ENCODE peak calls at places on chromosomes 11 and 22, in four cellular contexts. One of them, this sample, is unnamed.

GRCh38 chr11:111047376-111047775 is 198.1 kb upstream of the POU2AF2 start:
- DNase-seq in sigmoid colon: no peak
- DNase-seq in stimulated activated CD4-positive, alpha-beta T cell treated with anti-CD3 and anti-CD28 coated beads, Interleukin-2, amount 100 ng/mL, for 48 hours: no peak
- DNase-seq in HCEC 1CT: no peak
- DNase-seq in this sample: no peak

GRCh38 chr22:20532256-20532993 is 25.0 kb downstream of the MED15 start:
- DNase-seq in sigmoid colon: no peak
- DNase-seq in stimulated activated CD4-positive, alpha-beta T cell treated with anti-CD3 and anti-CD28 coated beads, Interleukin-2, amount 100 ng/mL, for 48 hours: no peak
- DNase-seq in HCEC 1CT: no peak
- DNase-seq in this sample: no peak

GRCh38 chr22:46125311-46125710 is 25.0 kb upstream of the PPARA start:
- DNase-seq in sigmoid colon: no peak
- DNase-seq in HCEC 1CT: no peak
- DNase-seq in stimulated activated CD4-positive, alpha-beta T cell treated with anti-CD3 and anti-CD28 coated beads, Interleukin-2, amount 100 ng/mL, for 48 hours: no peak
- DNase-seq in this sample: no peak

GRCh38 chr11:73141309-73142127 is 600 bp downstream of the FCHSD2 start:
- DNase-seq in sigmoid colon: peak
- DNase-seq in stimulated activated CD4-positive, alpha-beta T cell treated with anti-CD3 and anti-CD28 coated beads, Interleukin-2, amount 100 ng/mL, for 48 hours: peak
- DNase-seq in HCEC 1CT: peak
- DNase-seq in this sample: peak

GRCh38 chr11:68575025-68575665 is 109.2 kb upstream of the GAL start:
- DNase-seq in HCEC 1CT: no peak
- DNase-seq in stimulated activated CD4-positive, alpha-beta T cell treated with anti-CD3 and anti-CD28 coated beads, Interleukin-2, amount 100 ng/mL, for 48 hours: no peak
- DNase-seq in sigmoid colon: no peak
- DNase-seq in this sample: no peak

GRCh38 chr11:66417000-66417399 is 3.8 kb upstream of the NPAS4 start:
- DNase-seq in sigmoid colon: no peak
- DNase-seq in stimulated activated CD4-positive, alpha-beta T cell treated with anti-CD3 and anti-CD28 coated beads, Interleukin-2, amount 100 ng/mL, for 48 hours: peak
- DNase-seq in HCEC 1CT: no peak
- DNase-seq in this sample: no peak

GRCh38 chr11:18245396-18245795 is 3.1 kb downstream of the SAA2 start:
- DNase-seq in HCEC 1CT: peak
- DNase-seq in stimulated activated CD4-positive, alpha-beta T cell treated with anti-CD3 and anti-CD28 coated beads, Interleukin-2, amount 100 ng/mL, for 48 hours: no peak
- DNase-seq in sigmoid colon: no peak
- DNase-seq in this sample: no peak

GRCh38 chr11:33461726-33462125 is 204.5 kb downstream of the HIPK3 start:
- DNase-seq in stimulated activated CD4-positive, alpha-beta T cell treated with anti-CD3 and anti-CD28 coated beads, Interleukin-2, amount 100 ng/mL, for 48 hours: no peak
- DNase-seq in sigmoid colon: no peak
- DNase-seq in HCEC 1CT: no peak
- DNase-seq in this sample: no peak

GRCh38 chr11:36056160-36056751 is 112.4 kb downstream of the LDLRAD3 start:
- DNase-seq in stimulated activated CD4-positive, alpha-beta T cell treated with anti-CD3 and anti-CD28 coated beads, Interleukin-2, amount 100 ng/mL, for 48 hours: no peak
- DNase-seq in sigmoid colon: no peak
- DNase-seq in HCEC 1CT: peak
- DNase-seq in this sample: no peak

GRCh38 chr22:24503137-24503850 is 8.2 kb downstream of the UPB1 start:
- DNase-seq in stimulated activated CD4-positive, alpha-beta T cell treated with anti-CD3 and anti-CD28 coated beads, Interleukin-2, amount 100 ng/mL, for 48 hours: peak
- DNase-seq in sigmoid colon: no peak
- DNase-seq in HCEC 1CT: peak
- DNase-seq in this sample: peak

GRCh38 chr22:23692598-23693291 is 1.9 kb downstream of the RGL4 start:
- DNase-seq in stimulated activated CD4-positive, alpha-beta T cell treated with anti-CD3 and anti-CD28 coated beads, Interleukin-2, amount 100 ng/mL, for 48 hours: no peak
- DNase-seq in sigmoid colon: no peak
- DNase-seq in HCEC 1CT: no peak
- DNase-seq in this sample: no peak

GRCh38 chr11:88704505-88704904 is 361.3 kb downstream of the GRM5 start:
- DNase-seq in sigmoid colon: no peak
- DNase-seq in stimulated activated CD4-positive, alpha-beta T cell treated with anti-CD3 and anti-CD28 coated beads, Interleukin-2, amount 100 ng/mL, for 48 hours: no peak
- DNase-seq in HCEC 1CT: no peak
- DNase-seq in this sample: no peak

GRCh38 chr11:104531075-104531474 is 367.1 kb upstream of the PDGFD start:
- DNase-seq in stimulated activated CD4-positive, alpha-beta T cell treated with anti-CD3 and anti-CD28 coated beads, Interleukin-2, amount 100 ng/mL, for 48 hours: no peak
- DNase-seq in HCEC 1CT: peak
- DNase-seq in sigmoid colon: no peak
- DNase-seq in this sample: no peak

GRCh38 chr11:68692881-68693483 is 8.6 kb downstream of the GAL start:
- DNase-seq in sigmoid colon: peak
- DNase-seq in stimulated activated CD4-positive, alpha-beta T cell treated with anti-CD3 and anti-CD28 coated beads, Interleukin-2, amount 100 ng/mL, for 48 hours: no peak
- DNase-seq in HCEC 1CT: no peak
- DNase-seq in this sample: no peak

GRCh38 chr11:71580057-71581003 is 2.3 kb downstream of the KRTAP5-11 start:
- DNase-seq in HCEC 1CT: peak
- DNase-seq in sigmoid colon: peak
- DNase-seq in stimulated activated CD4-positive, alpha-beta T cell treated with anti-CD3 and anti-CD28 coated beads, Interleukin-2, amount 100 ng/mL, for 48 hours: no peak
- DNase-seq in this sample: no peak

GRCh38 chr11:12979928-12980689 is 29.0 kb upstream of the RASSF10 start:
- DNase-seq in HCEC 1CT: no peak
- DNase-seq in stimulated activated CD4-positive, alpha-beta T cell treated with anti-CD3 and anti-CD28 coated beads, Interleukin-2, amount 100 ng/mL, for 48 hours: no peak
- DNase-seq in sigmoid colon: no peak
- DNase-seq in this sample: no peak

GRCh38 chr11:6606471-6607189 is 3.1 kb downstream of the ILK start:
- DNase-seq in stimulated activated CD4-positive, alpha-beta T cell treated with anti-CD3 and anti-CD28 coated beads, Interleukin-2, amount 100 ng/mL, for 48 hours: peak
- DNase-seq in sigmoid colon: peak
- DNase-seq in HCEC 1CT: peak
- DNase-seq in this sample: peak

GRCh38 chr22:45999379-45999971 is 22.5 kb upstream of the WNT7B start:
- DNase-seq in stimulated activated CD4-positive, alpha-beta T cell treated with anti-CD3 and anti-CD28 coated beads, Interleukin-2, amount 100 ng/mL, for 48 hours: no peak
- DNase-seq in HCEC 1CT: no peak
- DNase-seq in sigmoid colon: peak
- DNase-seq in this sample: no peak

GRCh38 chr11:2207212-2207611 is 35.6 kb upstream of the TH start:
- DNase-seq in stimulated activated CD4-positive, alpha-beta T cell treated with anti-CD3 and anti-CD28 coated beads, Interleukin-2, amount 100 ng/mL, for 48 hours: no peak
- DNase-seq in HCEC 1CT: no peak
- DNase-seq in sigmoid colon: peak
- DNase-seq in this sample: no peak

GRCh38 chr11:23288001-23288783 is 427.9 kb upstream of the CCDC179 start:
- DNase-seq in HCEC 1CT: peak
- DNase-seq in stimulated activated CD4-positive, alpha-beta T cell treated with anti-CD3 and anti-CD28 coated beads, Interleukin-2, amount 100 ng/mL, for 48 hours: no peak
- DNase-seq in sigmoid colon: no peak
- DNase-seq in this sample: no peak

GRCh38 chr22:19055801-19056200 is 66.4 kb downstream of the DGCR2 start:
- DNase-seq in sigmoid colon: peak
- DNase-seq in HCEC 1CT: no peak
- DNase-seq in stimulated activated CD4-positive, alpha-beta T cell treated with anti-CD3 and anti-CD28 coated beads, Interleukin-2, amount 100 ng/mL, for 48 hours: no peak
- DNase-seq in this sample: no peak

GRCh38 chr22:38882480-38882879 is 10.5 kb upstream of the CBX6 start:
- DNase-seq in HCEC 1CT: no peak
- DNase-seq in sigmoid colon: no peak
- DNase-seq in stimulated activated CD4-positive, alpha-beta T cell treated with anti-CD3 and anti-CD28 coated beads, Interleukin-2, amount 100 ng/mL, for 48 hours: no peak
- DNase-seq in this sample: no peak

GRCh38 chr11:72814831-72815618 is 814 bp downstream of the ATG16L2 start:
- DNase-seq in stimulated activated CD4-positive, alpha-beta T cell treated with anti-CD3 and anti-CD28 coated beads, Interleukin-2, amount 100 ng/mL, for 48 hours: peak
- DNase-seq in sigmoid colon: no peak
- DNase-seq in HCEC 1CT: peak
- DNase-seq in this sample: no peak

This sample was measured in stimulated activated naive B cell treated with anti-CD40 and anti-IgM and Interleukin-4, amounts not matched to agents 10 μg/mL and 1 μg/mL and 100 μg/mL, for 72 hours.